ENCODE peak calls at places on chromosomes 11 and 22, in seven cellular contexts. One of them, this sample, is unnamed.

GRCh38 chr11:76087749-76088148 is 118.6 kb downstream of the WNT11 start:
- DNase-seq in H9: no peak
- DNase-seq in CD8-positive, alpha-beta T cell: no peak
- DNase-seq in GM13976: no peak
- DNase-seq in stomach: no peak
- DNase-seq in GM06990: no peak
- DNase-seq in nephron progenitor cell: no peak
- DNase-seq in this sample: no peak

GRCh38 chr11:102109896-102110760 is at the start of gene YAP1:
- DNase-seq in GM06990: peak
- DNase-seq in H9: peak
- DNase-seq in CD8-positive, alpha-beta T cell: peak
- DNase-seq in GM13976: peak
- DNase-seq in stomach: peak
- DNase-seq in nephron progenitor cell: peak
- DNase-seq in this sample: peak

GRCh38 chr11:67312187-67313021 is 9.1 kb downstream of the SSH3 start:
- DNase-seq in nephron progenitor cell: no peak
- DNase-seq in GM06990: no peak
- DNase-seq in stomach: peak
- DNase-seq in H9: no peak
- DNase-seq in CD8-positive, alpha-beta T cell: no peak
- DNase-seq in GM13976: no peak
- DNase-seq in this sample: no peak

GRCh38 chr11:720642-721346 is 14.8 kb downstream of the EPS8L2 start:
- DNase-seq in CD8-positive, alpha-beta T cell: no peak
- DNase-seq in GM06990: no peak
- DNase-seq in H9: peak
- DNase-seq in GM13976: peak
- DNase-seq in stomach: peak
- DNase-seq in nephron progenitor cell: peak
- DNase-seq in this sample: peak

GRCh38 chr11:100841711-100842407 is 154.8 kb downstream of the ARHGAP42 start:
- DNase-seq in H9: no peak
- DNase-seq in GM13976: no peak
- DNase-seq in stomach: no peak
- DNase-seq in nephron progenitor cell: no peak
- DNase-seq in GM06990: no peak
- DNase-seq in CD8-positive, alpha-beta T cell: no peak
- DNase-seq in this sample: no peak

GRCh38 chr11:8092587-8093424 is 11.8 kb downstream of the TUB start:
- DNase-seq in stomach: peak
- DNase-seq in H9: peak
- DNase-seq in CD8-positive, alpha-beta T cell: no peak
- DNase-seq in GM13976: peak
- DNase-seq in nephron progenitor cell: peak
- DNase-seq in GM06990: no peak
- DNase-seq in this sample: peak

GRCh38 chr22:50674606-50675552 is 2.3 kb downstream of the SHANK3 start:
- DNase-seq in H9: peak
- DNase-seq in nephron progenitor cell: peak
- DNase-seq in GM06990: no peak
- DNase-seq in GM13976: peak
- DNase-seq in stomach: peak
- DNase-seq in CD8-positive, alpha-beta T cell: no peak
- DNase-seq in this sample: peak

GRCh38 chr11:94934362-94934761 is 39.0 kb downstream of the CWC15 start:
- DNase-seq in GM13976: no peak
- DNase-seq in CD8-positive, alpha-beta T cell: no peak
- DNase-seq in H9: peak
- DNase-seq in nephron progenitor cell: peak
- DNase-seq in stomach: no peak
- DNase-seq in GM06990: no peak
- DNase-seq in this sample: peak

GRCh38 chr22:45529097-45529496 is 26.4 kb downstream of the FBLN1 start:
- DNase-seq in GM06990: no peak
- DNase-seq in H9: no peak
- DNase-seq in CD8-positive, alpha-beta T cell: no peak
- DNase-seq in nephron progenitor cell: no peak
- DNase-seq in stomach: no peak
- DNase-seq in GM13976: no peak
- DNase-seq in this sample: no peak

GRCh38 chr11:27839226-27839913 is 139.1 kb upstream of the BDNF start:
- DNase-seq in CD8-positive, alpha-beta T cell: no peak
- DNase-seq in nephron progenitor cell: no peak
- DNase-seq in GM06990: no peak
- DNase-seq in H9: no peak
- DNase-seq in GM13976: no peak
- DNase-seq in stomach: no peak
- DNase-seq in this sample: peak

GRCh38 chr22:41565403-41566054 is 4.7 kb downstream of the CSDC2 start:
- DNase-seq in stomach: no peak
- DNase-seq in H9: peak
- DNase-seq in CD8-positive, alpha-beta T cell: no peak
- DNase-seq in nephron progenitor cell: no peak
- DNase-seq in GM13976: no peak
- DNase-seq in GM06990: no peak
- DNase-seq in this sample: no peak

GRCh38 chr11:85694385-85694980 is 8.5 kb upstream of the CCDC89 start:
- DNase-seq in nephron progenitor cell: no peak
- DNase-seq in H9: no peak
- DNase-seq in CD8-positive, alpha-beta T cell: no peak
- DNase-seq in GM13976: no peak
- DNase-seq in GM06990: peak
- DNase-seq in stomach: no peak
- DNase-seq in this sample: peak

GRCh38 chr11:95641506-95641905 is 148.1 kb downstream of the FAM76B start:
- DNase-seq in GM13976: peak
- DNase-seq in GM06990: peak
- DNase-seq in stomach: no peak
- DNase-seq in CD8-positive, alpha-beta T cell: no peak
- DNase-seq in H9: no peak
- DNase-seq in nephron progenitor cell: no peak
- DNase-seq in this sample: no peak

GRCh38 chr11:76212086-76213035 is 6.1 kb upstream of the WNT11 start:
- DNase-seq in stomach: no peak
- DNase-seq in GM13976: no peak
- DNase-seq in H9: no peak
- DNase-seq in GM06990: no peak
- DNase-seq in nephron progenitor cell: no peak
- DNase-seq in CD8-positive, alpha-beta T cell: no peak
- DNase-seq in this sample: no peak

GRCh38 chr22:24330636-24331035 is 60.0 kb downstream of the SPECC1L start:
- DNase-seq in CD8-positive, alpha-beta T cell: no peak
- DNase-seq in GM06990: no peak
- DNase-seq in stomach: no peak
- DNase-seq in GM13976: no peak
- DNase-seq in nephron progenitor cell: no peak
- DNase-seq in H9: no peak
- DNase-seq in this sample: no peak

GRCh38 chr22:37352481-37352880 is 70.2 kb downstream of the CYTH4 start:
- DNase-seq in GM06990: no peak
- DNase-seq in H9: no peak
- DNase-seq in nephron progenitor cell: no peak
- DNase-seq in CD8-positive, alpha-beta T cell: no peak
- DNase-seq in GM13976: no peak
- DNase-seq in stomach: no peak
- DNase-seq in this sample: no peak

GRCh38 chr11:58923300-58923788 is 15.9 kb upstream of the GLYATL1 start:
- DNase-seq in GM13976: peak
- DNase-seq in H9: peak
- DNase-seq in GM06990: no peak
- DNase-seq in stomach: no peak
- DNase-seq in CD8-positive, alpha-beta T cell: no peak
- DNase-seq in nephron progenitor cell: no peak
- DNase-seq in this sample: peak

GRCh38 chr11:78742430-78742829 is 167.8 kb upstream of the NARS2 start:
- DNase-seq in nephron progenitor cell: no peak
- DNase-seq in GM06990: no peak
- DNase-seq in stomach: peak
- DNase-seq in CD8-positive, alpha-beta T cell: no peak
- DNase-seq in GM13976: no peak
- DNase-seq in H9: no peak
- DNase-seq in this sample: no peak

GRCh38 chr22:47586038-47586437 is 823.6 kb downstream of the TBC1D22A start:
- DNase-seq in stomach: no peak
- DNase-seq in CD8-positive, alpha-beta T cell: no peak
- DNase-seq in GM06990: no peak
- DNase-seq in GM13976: no peak
- DNase-seq in H9: no peak
- DNase-seq in nephron progenitor cell: no peak
- DNase-seq in this sample: no peak

GRCh38 chr11:35390737-35391682 is 28.3 kb downstream of the SLC1A2 start:
- DNase-seq in stomach: peak
- DNase-seq in GM13976: peak
- DNase-seq in CD8-positive, alpha-beta T cell: no peak
- DNase-seq in GM06990: peak
- DNase-seq in H9: no peak
- DNase-seq in nephron progenitor cell: no peak
- DNase-seq in this sample: no peak

GRCh38 chr11:35389897-35390462 is 29.4 kb downstream of the SLC1A2 start:
- DNase-seq in nephron progenitor cell: no peak
- DNase-seq in GM06990: peak
- DNase-seq in GM13976: peak
- DNase-seq in stomach: no peak
- DNase-seq in H9: no peak
- DNase-seq in CD8-positive, alpha-beta T cell: no peak
- DNase-seq in this sample: no peak

GRCh38 chr11:35391922-35392813 is 27.2 kb downstream of the SLC1A2 start:
- DNase-seq in CD8-positive, alpha-beta T cell: peak
- DNase-seq in H9: peak
- DNase-seq in GM13976: peak
- DNase-seq in GM06990: peak
- DNase-seq in nephron progenitor cell: peak
- DNase-seq in stomach: peak
- DNase-seq in this sample: peak

GRCh38 chr11:35394941-35395340 is 24.4 kb downstream of the SLC1A2 start:
- DNase-seq in CD8-positive, alpha-beta T cell: no peak
- DNase-seq in nephron progenitor cell: no peak
- DNase-seq in GM13976: no peak
- DNase-seq in H9: no peak
- DNase-seq in stomach: no peak
- DNase-seq in GM06990: no peak
- DNase-seq in this sample: no peak

GRCh38 chr11:35393093-35393492 is 26.3 kb downstream of the SLC1A2 start:
- DNase-seq in stomach: no peak
- DNase-seq in GM13976: no peak
- DNase-seq in H9: no peak
- DNase-seq in nephron progenitor cell: peak
- DNase-seq in CD8-positive, alpha-beta T cell: no peak
- DNase-seq in GM06990: no peak
- DNase-seq in this sample: no peak
- TF ChIP-seq CTCF in stomach: no peak
- TF ChIP-seq CTCF in GM13976: no peak
- TF ChIP-seq CTCF in H9: no peak
- TF ChIP-seq CTCF in nephron progenitor cell: no peak
- TF ChIP-seq CTCF in CD8-positive, alpha-beta T cell: no peak
- TF ChIP-seq CTCF in GM06990: no peak
- TF ChIP-seq CTCF in this sample: no peak

GRCh38 chr11:47270331-47271271 is 668 bp downstream of the MADD start:
- DNase-seq in GM13976: no peak
- DNase-seq in nephron progenitor cell: no peak
- DNase-seq in GM06990: peak
- DNase-seq in H9: no peak
- DNase-seq in CD8-positive, alpha-beta T cell: no peak
- DNase-seq in stomach: no peak
- DNase-seq in this sample: peak
- TF ChIP-seq CTCF in GM13976: no peak
- TF ChIP-seq CTCF in nephron progenitor cell: no peak
- TF ChIP-seq CTCF in GM06990: no peak
- TF ChIP-seq CTCF in H9: no peak
- TF ChIP-seq CTCF in CD8-positive, alpha-beta T cell: no peak
- TF ChIP-seq CTCF in stomach: no peak
- TF ChIP-seq CTCF in this sample: no peak

GRCh38 chr11:134578807-134579708 is 167.0 kb upstream of the B3GAT1 start:
- DNase-seq in GM13976: peak
- DNase-seq in H9: no peak
- DNase-seq in nephron progenitor cell: no peak
- DNase-seq in GM06990: no peak
- DNase-seq in stomach: no peak
- DNase-seq in CD8-positive, alpha-beta T cell: no peak
- DNase-seq in this sample: peak
- TF ChIP-seq CTCF in GM13976: no peak
- TF ChIP-seq CTCF in H9: peak
- TF ChIP-seq CTCF in nephron progenitor cell: no peak
- TF ChIP-seq CTCF in GM06990: peak
- TF ChIP-seq CTCF in stomach: no peak
- TF ChIP-seq CTCF in CD8-positive, alpha-beta T cell: no peak
- TF ChIP-seq CTCF in this sample: peak

DNA sequence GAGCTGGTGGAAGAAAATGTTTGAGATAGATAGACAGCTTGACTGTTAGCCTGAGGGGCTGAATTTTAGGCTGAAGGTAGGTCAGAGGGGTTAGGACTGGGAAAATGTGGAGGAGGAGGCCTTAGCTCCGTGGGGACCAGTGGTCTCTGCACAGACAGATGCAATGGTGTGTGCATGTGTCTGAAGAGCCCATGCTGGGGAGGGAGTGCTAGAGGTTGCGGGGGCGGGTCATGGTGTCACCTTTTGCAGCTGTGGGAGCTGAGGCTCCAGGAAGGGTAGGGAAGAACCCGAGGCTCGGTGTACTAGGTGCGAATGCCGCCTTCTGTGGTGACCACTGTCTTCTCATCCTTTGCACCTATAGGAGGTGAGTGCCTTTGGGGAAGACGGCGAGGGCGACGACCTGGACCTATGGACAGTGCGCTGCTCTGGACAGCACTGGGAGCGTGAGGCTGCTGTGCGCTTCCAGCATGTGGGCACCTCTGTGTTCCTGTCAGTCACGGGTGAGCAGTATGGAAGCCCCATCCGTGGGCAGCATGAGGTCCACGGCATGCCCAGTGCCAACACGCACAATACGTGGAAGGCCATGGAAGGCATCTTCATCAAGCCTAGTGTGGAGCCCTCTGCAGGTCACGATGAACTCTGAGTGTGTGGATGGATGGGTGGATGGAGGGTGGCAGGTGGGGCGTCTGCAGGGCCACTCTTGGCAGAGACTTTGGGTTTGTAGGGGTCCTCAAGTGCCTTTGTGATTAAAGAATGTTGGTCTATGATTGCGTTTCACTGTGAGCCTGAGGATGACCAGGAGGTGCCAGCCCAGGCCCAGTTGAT is 1.6 kb downstream of the SDF2L1 start:
- DNase-seq in GM06990: no peak
- DNase-seq in CD8-positive, alpha-beta T cell: no peak
- DNase-seq in stomach: no peak
- DNase-seq in H9: no peak
- DNase-seq in GM13976: no peak
- DNase-seq in nephron progenitor cell: no peak
- DNase-seq in this sample: no peak
- TF ChIP-seq CTCF in GM06990: peak
- TF ChIP-seq CTCF in CD8-positive, alpha-beta T cell: no peak
- TF ChIP-seq CTCF in stomach: no peak
- TF ChIP-seq CTCF in H9: no peak
- TF ChIP-seq CTCF in GM13976: no peak
- TF ChIP-seq CTCF in nephron progenitor cell: no peak
- TF ChIP-seq CTCF in this sample: no peak